ENCODE peak calls at places on chromosome 15, in five cellular contexts. M is DMS79; J is transverse colon; U is HFFc6; F is CD4-positive, alpha-beta T cell. H is an unnamed sample.

GRCh38 chr15:81188354-81188753 is 8.3 kb upstream of the IL16 start:
- DNase-seq in M (no peak), J (no peak), U (no peak), F (no peak), H (no peak)

GRCh38 chr15:100338971-100339444 is 2.8 kb downstream of the ADAMTS17 start:
- DNase-seq in M (no peak), J (peak; percentile 76), U (no peak), F (peak; percentile 55), H (peak; percentile 61)

GRCh38 chr15:51849866-51850265 is 20.4 kb downstream of the TMOD3 start:
- DNase-seq in M (no peak), J (no peak), U (no peak), F (no peak), H (no peak)

GRCh38 chr15:70164156-70164900 is 66.6 kb upstream of the TLE3 start:
- DNase-seq in M (no peak), J (no peak), U (no peak), F (no peak), H (no peak)

GRCh38 chr15:68429691-68430470 is 2.1 kb downstream of the ITGA11 start:
- DNase-seq in M (no peak), J (no peak), U (no peak), F (no peak), H (no peak)

GRCh38 chr15:63043391-63044076 is 987 bp downstream of the TPM1 start:
- DNase-seq in M (no peak), J (no peak), U (no peak), F (no peak), H (no peak)

GRCh38 chr15:67240235-67241131 is 14.0 kb downstream of the AAGAB start:
- DNase-seq in M (no peak), J (peak; percentile 41), U (no peak), F (peak; percentile 26), H (peak; percentile 43)

GRCh38 chr15:93070901-93071300 is 18.1 kb downstream of the RGMA start:
- DNase-seq in M (no peak), J (no peak), U (no peak), F (no peak), H (no peak)

GRCh38 chr15:101288905-101289513 is 6.0 kb downstream of the SNRPA1 start:
- DNase-seq in M (no peak), J (no peak), U (peak; percentile 53), F (no peak), H (no peak)

GRCh38 chr15:77832874-77833273 is 200.2 kb upstream of the LINGO1 start:
- DNase-seq in M (no peak), J (no peak), U (no peak), F (no peak), H (no peak)

GRCh38 chr15:48811325-48811938 is 563 bp upstream of the CEP152 start:
- DNase-seq in M (no peak), J (no peak), U (no peak), F (no peak), H (no peak)

GRCh38 chr15:55230051-55230670 is 33.4 kb upstream of the RSL24D1 start:
- DNase-seq in M (no peak), J (no peak), U (no peak), F (no peak), H (peak; percentile 35)

GRCh38 chr15:101533371-101534140 is 44.0 kb upstream of the PCSK6 start:
- DNase-seq in M (no peak), J (no peak), U (no peak), F (no peak), H (no peak)

GRCh38 chr15:65930134-65930533 is 60.8 kb downstream of the RAB11A start:
- DNase-seq in M (no peak), J (no peak), U (no peak), F (no peak), H (no peak)

GRCh38 chr15:54208786-54209185 is 230.5 kb downstream of the UNC13C start:
- DNase-seq in M (no peak), J (no peak), U (no peak), F (no peak), H (no peak)

GRCh38 chr15:44029940-44030568 is 165.0 kb downstream of the FRMD5 start:
- DNase-seq in M (no peak), J (no peak), U (peak; percentile 27), F (no peak), H (no peak)

GRCh38 chr15:51634591-51635198 is 12.1 kb upstream of the DMXL2 start:
- DNase-seq in M (no peak), J (no peak), U (no peak), F (no peak), H (no peak)

GRCh38 chr15:94470492-94470891 is 239.1 kb downstream of the MCTP2 start:
- DNase-seq in M (no peak), J (no peak), U (no peak), F (no peak), H (no peak)

GRCh38 chr15:75191235-75191634 is 10.4 kb upstream of the C15orf39 start:
- DNase-seq in M (no peak), J (no peak), U (no peak), F (no peak), H (no peak)

GRCh38 chr15:74788042-74788715 is 6.3 kb downstream of the CSK start:
- DNase-seq in M (no peak), J (no peak), U (no peak), F (no peak), H (no peak)

GRCh38 chr15:66459818-66460615 is 37.5 kb downstream of the SNAPC5 start:
- DNase-seq in M (peak; percentile 9), J (no peak), U (peak; percentile 85), F (no peak), H (no peak)